ENCODE peak calls at places on chromosomes 16 and 17, in ten cellular contexts. W, Q, F, Z, U, L, N, H, B and T are unnamed samples.
A peak's percentile ranks its signal among the peaks of the same experiment; 100 is the strongest.

GRCh38 chr17:4846635-4847390 is 13.7 kb downstream of the MINK1 start:
- DNase-seq in W (no peak), Q (no peak), F (no peak), Z (no peak), U (no peak), L (no peak), N (no peak), H (no peak), B (no peak), T (no peak)

GRCh38 chr17:42009170-42009569 is 8.1 kb downstream of the DNAJC7 start:
- DNase-seq in W (no peak), Q (no peak), F (no peak), Z (peak; percentile 50), U (no peak), L (no peak), N (no peak), H (peak; percentile 59), B (no peak), T (no peak)

GRCh38 chr16:54505479-54506247 is 219.1 kb upstream of the IRX3 start:
- DNase-seq in W (no peak), Q (no peak), F (no peak), Z (no peak), U (no peak), L (no peak), N (no peak), H (no peak), B (no peak), T (no peak)

GRCh38 chr17:64254755-64255154 is 8.3 kb downstream of the TEX2 start:
- DNase-seq in W (no peak), Q (no peak), F (no peak), Z (no peak), U (no peak), L (no peak), N (no peak), H (no peak), B (no peak), T (no peak)

GRCh38 chr16:86585821-86586611 is 7.7 kb downstream of the FOXL1 start:
- DNase-seq in W (no peak), Q (no peak), F (no peak), Z (no peak), U (no peak), L (no peak), N (no peak), H (peak; percentile 58), B (no peak), T (peak; percentile 71)

GRCh38 chr17:74201250-74201649 is 2.2 kb upstream of the RPL38 start:
- DNase-seq in W (no peak), Q (no peak), F (no peak), Z (no peak), U (peak; percentile 15), L (no peak), N (no peak), H (peak; percentile 54), B (peak; percentile 36), T (no peak)

GRCh38 chr16:2152695-2153506 is 2.7 kb upstream of the TRAF7 start:
- DNase-seq in W (no peak), Q (no peak), F (no peak), Z (no peak), U (no peak), L (no peak), N (no peak), H (no peak), B (peak; percentile 67), T (no peak)

GRCh38 chr16:5438591-5438990 is 341.0 kb upstream of the EEF2KMT start:
- DNase-seq in W (no peak), Q (no peak), F (no peak), Z (no peak), U (no peak), L (no peak), N (no peak), H (no peak), B (no peak), T (no peak)

GRCh38 chr16:84243732-84244131 is 3.9 kb upstream of the KCNG4 start:
- DNase-seq in W (no peak), Q (no peak), F (no peak), Z (no peak), U (no peak), L (no peak), N (no peak), H (no peak), B (no peak), T (no peak)

GRCh38 chr17:72441899-72442298 is 321.1 kb downstream of the SOX9 start:
- DNase-seq in W (no peak), Q (no peak), F (no peak), Z (no peak), U (no peak), L (no peak), N (no peak), H (no peak), B (no peak), T (no peak)

GRCh38 chr17:1007310-1008007 is 10.5 kb downstream of the TIMM22 start:
- DNase-seq in W (no peak), Q (no peak), F (no peak), Z (no peak), U (no peak), L (no peak), N (no peak), H (no peak), B (no peak), T (no peak)

GRCh38 chr16:86892509-86892908 is 314.2 kb downstream of the FOXL1 start:
- DNase-seq in W (no peak), Q (no peak), F (no peak), Z (no peak), U (no peak), L (no peak), N (no peak), H (peak; percentile 18), B (no peak), T (no peak)

GRCh38 chr16:29811896-29812665 is at the start of gene PRRT2:
- DNase-seq in W (no peak), Q (peak; percentile 33), F (no peak), Z (peak; percentile 70), U (peak; percentile 79), L (no peak), N (no peak), H (no peak), B (peak; percentile 92), T (no peak)

GRCh38 chr17:19284005-19284959 is 47.1 kb downstream of the EPN2 start:
- DNase-seq in W (no peak), Q (peak; percentile 48), F (no peak), Z (no peak), U (no peak), L (no peak), N (no peak), H (no peak), B (no peak), T (no peak)

GRCh38 chr17:38403491-38403890 is 24.8 kb upstream of the ARHGAP23 start:
- DNase-seq in W (no peak), Q (no peak), F (no peak), Z (peak; percentile 50), U (peak; percentile 37), L (no peak), N (no peak), H (peak; percentile 20), B (peak; percentile 38), T (no peak)

GRCh38 chr17:45430006-45430737 is 2.5 kb downstream of the ARHGAP27 start:
- DNase-seq in W (peak; percentile 59), Q (no peak), F (no peak), Z (peak; percentile 63), U (no peak), L (no peak), N (no peak), H (no peak), B (no peak), T (no peak)

GRCh38 chr17:8153550-8153956 is 1.3 kb upstream of the PER1 start:
- DNase-seq in W (peak; percentile 82), Q (no peak), F (no peak), Z (peak; percentile 55), U (peak; percentile 85), L (peak; percentile 82), N (no peak), H (peak; percentile 99), B (peak; percentile 80), T (no peak)

GRCh38 chr16:80666378-80667257 is 125.8 kb downstream of the DYNLRB2 start:
- DNase-seq in W (no peak), Q (no peak), F (no peak), Z (no peak), U (no peak), L (no peak), N (no peak), H (no peak), B (no peak), T (no peak)

GRCh38 chr16:88131256-88131655 is 180.0 kb downstream of the BANP start:
- DNase-seq in W (no peak), Q (no peak), F (no peak), Z (no peak), U (no peak), L (no peak), N (no peak), H (no peak), B (no peak), T (no peak)

GRCh38 chr17:82964851-82965341 is 114.5 kb upstream of the METRNL start:
- DNase-seq in W (peak; percentile 52), Q (no peak), F (no peak), Z (peak; percentile 31), U (no peak), L (no peak), N (no peak), H (no peak), B (no peak), T (no peak)

GRCh38 chr16:10876799-10877341 is at the start of gene CIITA:
- DNase-seq in W (peak; percentile 87), Q (peak; percentile 92), F (peak; percentile 60), Z (peak; percentile 41), U (peak; percentile 95), L (no peak), N (no peak), H (peak; percentile 48), B (peak; percentile 26), T (peak; percentile 81)

GRCh38 chr17:57874434-57875108 is 24.7 kb upstream of the MRPS23 start:
- DNase-seq in W (no peak), Q (no peak), F (no peak), Z (peak; percentile 97), U (no peak), L (no peak), N (no peak), H (peak; percentile 95), B (no peak), T (peak; percentile 86)

GRCh38 chr17:33318241-33318640 is 25.1 kb upstream of the ASIC2 start:
- DNase-seq in W (no peak), Q (no peak), F (no peak), Z (no peak), U (no peak), L (no peak), N (no peak), H (no peak), B (no peak), T (no peak)

GRCh38 chr17:64327201-64327930 is 63.3 kb downstream of the PECAM1 start:
- DNase-seq in W (no peak), Q (no peak), F (no peak), Z (no peak), U (no peak), L (no peak), N (no peak), H (no peak), B (no peak), T (no peak)

GRCh38 chr17:76417499-76418143 is 33.2 kb downstream of the SPHK1 start:
- DNase-seq in W (peak; percentile 30), Q (no peak), F (no peak), Z (peak; percentile 67), U (peak; percentile 16), L (no peak), N (no peak), H (no peak), B (no peak), T (no peak)

GRCh38 chr17:43536236-43537088 is 9.7 kb downstream of the ETV4 start:
- DNase-seq in W (no peak), Q (no peak), F (no peak), Z (peak; percentile 46), U (no peak), L (no peak), N (no peak), H (peak; percentile 31), B (no peak), T (no peak)

GRCh38 chr17:75819723-75820410 is 24.3 kb downstream of the UNC13D start:
- DNase-seq in W (no peak), Q (no peak), F (no peak), Z (no peak), U (no peak), L (no peak), N (no peak), H (no peak), B (no peak), T (no peak)

GRCh38 chr17:42846594-42847280 is 2.4 kb downstream of the AOC2 start:
- DNase-seq in W (no peak), Q (no peak), F (no peak), Z (no peak), U (no peak), L (no peak), N (no peak), H (peak; percentile 59), B (no peak), T (no peak)